ENCODE peak calls at places on chromosomes 4 and X, in seven cellular contexts. J is left lung, E is colonic mucosa, P is dorsolateral prefrontal cortex, T is OCI-LY7, V is AG09319, A is transverse colon. Y is an unnamed sample.

GRCh38 chr4:43990968-43991367 is 457.6 kb downstream of the KCTD8 start:
- DNase-seq in J (no peak), E (no peak), P (no peak), T (no peak), V (no peak), A (no peak), Y (no peak)

GRCh38 chr4:109850601-109851000 is 2.7 kb downstream of the LRIT3 start:
- DNase-seq in J (no peak), E (no peak), P (no peak), T (no peak), V (no peak), A (no peak), Y (no peak)

GRCh38 chrX:152821145-152821765 is 9.3 kb downstream of the CETN2 start:
- DNase-seq in J (no peak), E (peak; percentile 44), P (no peak), T (peak; percentile 25), V (no peak), A (peak; percentile 46), Y (no peak)

GRCh38 chrX:42519666-42520231 is 258.2 kb downstream of the PPP1R2C start:
- DNase-seq in J (no peak), E (no peak), P (no peak), T (no peak), V (peak; percentile 8), A (no peak), Y (no peak)

GRCh38 chrX:149495573-149496071 is 9.5 kb downstream of the IDS start:
- DNase-seq in J (no peak), E (no peak), P (no peak), T (no peak), V (no peak), A (no peak), Y (no peak)

GRCh38 chr4:101790521-101791188 is at the start of gene BANK1:
- DNase-seq in J (peak; percentile 92), E (peak; percentile 35), P (no peak), T (peak; percentile 83), V (no peak), A (peak; percentile 71), Y (no peak)

GRCh38 chr4:3407171-3407771 is 34.5 kb upstream of the HGFAC start:
- DNase-seq in J (peak; percentile 58), E (no peak), P (no peak), T (no peak), V (no peak), A (no peak), Y (no peak)

GRCh38 chrX:101550362-101550761 is at the start of gene ARMCX1:
- DNase-seq in J (peak; percentile 85), E (peak; percentile 66), P (peak; percentile 81), T (no peak), V (peak; percentile 35), A (peak; percentile 57), Y (peak; percentile 92)

GRCh38 chr4:182246401-182247205 is 3.4 kb downstream of the TENM3 start:
- DNase-seq in J (no peak), E (no peak), P (peak; percentile 67), T (no peak), V (no peak), A (no peak), Y (peak; percentile 82)

GRCh38 chr4:108941914-108942379 is 179.1 kb upstream of the ETNPPL start:
- DNase-seq in J (no peak), E (no peak), P (no peak), T (no peak), V (no peak), A (no peak), Y (no peak)

GRCh38 chrX:1535241-1536041 is 1.5 kb downstream of the P2RY8 start:
- DNase-seq in J (no peak), E (peak; percentile 32), P (no peak), T (peak; percentile 80), V (no peak), A (peak; percentile 39), Y (no peak)

GRCh38 chr4:74531952-74532794 is 87.2 kb downstream of the AREG start:
- DNase-seq in J (no peak), E (peak; percentile 31), P (no peak), T (peak; percentile 22), V (peak; percentile 80), A (no peak), Y (no peak)

GRCh38 chr4:110211770-110212061 is 13.3 kb upstream of the ELOVL6 start:
- DNase-seq in J (no peak), E (no peak), P (no peak), T (no peak), V (no peak), A (no peak), Y (no peak)

GRCh38 chrX:68831405-68832100 is 2.7 kb downstream of the EFNB1 start:
- DNase-seq in J (no peak), E (no peak), P (no peak), T (no peak), V (no peak), A (no peak), Y (no peak)

GRCh38 chrX:106999002-106999975 is 723 bp downstream of the MORC4 start:
- DNase-seq in J (peak; percentile 51), E (peak; percentile 65), P (peak; percentile 37), T (peak; percentile 67), V (no peak), A (peak; percentile 52), Y (no peak)

GRCh38 chr4:142850478-142850877 is 4.4 kb upstream of the INPP4B start:
- DNase-seq in J (no peak), E (no peak), P (no peak), T (no peak), V (no peak), A (no peak), Y (no peak)

GRCh38 chr4:12260453-12260852 is 831.8 kb upstream of the HS3ST1 start:
- DNase-seq in J (no peak), E (no peak), P (no peak), T (no peak), V (no peak), A (no peak), Y (no peak)

GRCh38 chr4:40216622-40217366 is 20.0 kb downstream of the RHOH start:
- DNase-seq in J (no peak), E (no peak), P (no peak), T (no peak), V (no peak), A (no peak), Y (no peak)

GRCh38 chr4:119585771-119586170 is 42.8 kb downstream of the PDE5A start:
- DNase-seq in J (no peak), E (no peak), P (no peak), T (no peak), V (no peak), A (no peak), Y (no peak)

GRCh38 chr4:152193059-152193458 is 342.8 kb downstream of the FBXW7 start:
- DNase-seq in J (no peak), E (no peak), P (no peak), T (no peak), V (no peak), A (no peak), Y (no peak)

GRCh38 chr4:88857588-88857987 is 160.0 kb upstream of the NAP1L5 start:
- DNase-seq in J (no peak), E (no peak), P (no peak), T (no peak), V (no peak), A (no peak), Y (no peak)

GRCh38 chrX:11867610-11868345 is 109.7 kb downstream of the MSL3 start:
- DNase-seq in J (no peak), E (no peak), P (no peak), T (no peak), V (no peak), A (no peak), Y (no peak)

GRCh38 chrX:97389761-97390192 is 506.1 kb downstream of the RPA4 start:
- DNase-seq in J (no peak), E (no peak), P (no peak), T (no peak), V (peak; percentile 14), A (no peak), Y (no peak)

GRCh38 chr4:109184421-109184956 is 118.0 kb downstream of the COL25A1 start:
- DNase-seq in J (no peak), E (no peak), P (no peak), T (no peak), V (no peak), A (no peak), Y (no peak)

GRCh38 chr4:16853653-16854052 is 44.8 kb downstream of the LDB2 start:
- DNase-seq in J (no peak), E (no peak), P (no peak), T (no peak), V (no peak), A (no peak), Y (no peak)

GRCh38 chr4:15521442-15522039 is 51.9 kb downstream of the CC2D2A start:
- DNase-seq in J (no peak), E (no peak), P (no peak), T (no peak), V (peak; percentile 16), A (no peak), Y (no peak)

GRCh38 chr4:3860913-3861636 is 94.9 kb downstream of the ADRA2C start:
- DNase-seq in J (peak; percentile 62), E (no peak), P (no peak), T (no peak), V (no peak), A (no peak), Y (no peak)

GRCh38 chrX:19772306-19772705 is 115.1 kb downstream of the SH3KBP1 start:
- DNase-seq in J (no peak), E (no peak), P (no peak), T (no peak), V (peak; percentile 8), A (no peak), Y (no peak)

GRCh38 chr4:55615008-55615407 is 21.1 kb downstream of the NMU start:
- DNase-seq in J (no peak), E (no peak), P (no peak), T (no peak), V (no peak), A (no peak), Y (no peak)

GRCh38 chr4:76801621-76802545 is 96.1 kb downstream of the SOWAHB start:
- DNase-seq in J (no peak), E (no peak), P (no peak), T (no peak), V (no peak), A (no peak), Y (no peak)
- TF ChIP-seq CTCF in J (no peak), E (no peak), P (no peak), T (no peak), V (peak; percentile 28), A (no peak), Y (no peak)

GRCh38 chr4:150799207-150799606 is 215.9 kb downstream of the LRBA start:
- DNase-seq in J (no peak), E (no peak), P (no peak), T (no peak), V (no peak), A (no peak), Y (no peak)
- TF ChIP-seq CTCF in J (no peak), E (no peak), P (no peak), T (no peak), V (no peak), A (no peak), Y (no peak)

GRCh38 chrX:80513620-80514019 is 93.4 kb downstream of the TENT5D start:
- DNase-seq in J (no peak), E (no peak), P (no peak), T (no peak), V (no peak), A (no peak), Y (no peak)
- TF ChIP-seq CTCF in J (no peak), E (no peak), P (no peak), T (no peak), V (no peak), A (no peak), Y (no peak)

DNA sequence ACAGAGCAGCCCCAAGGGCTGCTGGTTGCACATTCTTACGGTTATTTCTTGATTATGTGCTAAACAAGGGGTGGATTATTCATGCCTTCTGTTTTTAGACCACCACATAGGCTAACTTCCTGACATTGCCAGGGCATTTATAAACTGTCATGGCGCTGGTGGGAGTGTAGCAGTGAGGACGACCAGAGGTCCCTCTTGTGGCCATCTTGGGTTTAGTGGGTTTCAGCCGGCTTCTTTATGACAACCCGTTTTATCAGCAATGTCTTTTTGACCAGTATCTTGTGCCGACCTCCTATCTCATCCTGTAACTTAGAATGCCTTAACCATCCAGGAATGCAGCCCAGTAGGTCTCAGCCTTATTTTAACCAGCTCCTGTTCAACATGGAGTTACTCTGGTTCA is 212.4 kb upstream of the GRID2 start:
- DNase-seq in J (no peak), E (no peak), P (no peak), T (peak; percentile 5), V (no peak), A (no peak), Y (no peak)
- TF ChIP-seq CTCF in J (no peak), E (no peak), P (no peak), T (peak; percentile 55), V (no peak), A (no peak), Y (no peak)

Y was measured in esophagus muscularis mucosa.